ENCODE peak calls at places on chromosomes 7 and 10, in eight cellular contexts. B is spleen, D is cardiac muscle cell, O is HFF-Myc, E is ovary, J is kidney epithelial cell, H is BE2C, L is fibroblast of mammary gland. S is an unnamed sample.

GRCh38 chr10:97977673-97978072 is 52.7 kb downstream of the CRTAC1 start:
- DNase-seq in H (no peak), D (no peak), L (no peak), J (no peak), O (no peak), E (no peak), B (no peak), S (no peak)

GRCh38 chr10:77702166-77702565 is 64.6 kb upstream of the KCNMA1 start:
- DNase-seq in E (no peak), J (no peak), B (no peak), O (peak), H (no peak), D (peak), L (peak), S (no peak)

GRCh38 chr7:102255501-102255900 is 31.2 kb upstream of the SH2B2 start:
- DNase-seq in D (no peak), E (no peak), J (no peak), O (no peak), B (no peak), H (no peak), L (no peak), S (no peak)

GRCh38 chr7:115038158-115038557 is 116.3 kb downstream of the MDFIC start:
- DNase-seq in H (no peak), L (no peak), D (no peak), O (no peak), B (no peak), J (peak), E (no peak), S (no peak)

GRCh38 chr10:81071087-81071796 is 533.5 kb downstream of the SH2D4B start:
- DNase-seq in O (no peak), H (no peak), B (no peak), J (no peak), L (no peak), D (no peak), E (no peak), S (no peak)

GRCh38 chr10:46557319-46558140 is 1.1 kb upstream of the GPRIN2 start:
- DNase-seq in B (peak), L (no peak), H (peak), D (no peak), J (no peak), E (peak), O (no peak), S (no peak)

GRCh38 chr7:96308253-96308949 is 13.5 kb downstream of the SLC25A13 start:
- DNase-seq in B (no peak), J (no peak), E (no peak), D (no peak), H (peak), O (no peak), L (peak), S (no peak)

GRCh38 chr10:44045020-44045419 is 339.9 kb downstream of the CXCL12 start:
- DNase-seq in L (no peak), J (no peak), H (peak), O (no peak), E (no peak), D (no peak), B (no peak), S (no peak)

GRCh38 chr7:26469188-26469587 is 177.5 kb downstream of the SNX10 start:
- DNase-seq in E (no peak), B (no peak), H (no peak), O (no peak), L (no peak), D (no peak), J (no peak), S (no peak)

GRCh38 chr10:113047605-113047962 is 97.5 kb downstream of the TCF7L2 start:
- DNase-seq in O (no peak), D (peak), H (no peak), B (no peak), L (peak), J (no peak), E (peak), S (no peak)

GRCh38 chr7:150451833-150452431 is 1.5 kb downstream of the GIMAP8 start:
- DNase-seq in J (no peak), E (no peak), H (no peak), L (peak), O (no peak), B (no peak), D (peak), S (no peak)

GRCh38 chr7:2800923-2801682 is 43.0 kb downstream of the GNA12 start:
- DNase-seq in L (peak), B (peak), O (no peak), J (no peak), D (peak), H (no peak), E (peak), S (no peak)

GRCh38 chr7:39054731-39055130 is 77.0 kb downstream of the POU6F2 start:
- DNase-seq in E (no peak), O (no peak), D (no peak), H (no peak), L (no peak), B (no peak), J (no peak), S (no peak)

GRCh38 chr7:499853-500485 is 19.7 kb downstream of the PDGFA start:
- DNase-seq in H (no peak), E (no peak), D (no peak), O (no peak), J (no peak), L (no peak), B (peak), S (no peak)

GRCh38 chr10:89241491-89242339 is 9.9 kb downstream of the LIPA start:
- DNase-seq in D (peak), L (peak), J (no peak), O (no peak), E (no peak), B (no peak), H (no peak), S (no peak)

GRCh38 chr7:138603549-138604324 is 97.4 kb downstream of the SVOPL start:
- DNase-seq in E (no peak), D (peak), L (peak), J (peak), B (no peak), H (no peak), O (no peak), S (no peak)

GRCh38 chr10:129274928-129275474 is 192.0 kb upstream of the MGMT start:
- DNase-seq in E (no peak), H (peak), L (no peak), J (no peak), O (no peak), B (no peak), D (no peak), S (no peak)

GRCh38 chr10:71260622-71261325 is 48.4 kb downstream of the UNC5B start:
- DNase-seq in J (peak), D (peak), L (peak), H (peak), E (peak), O (no peak), B (no peak), S (no peak)

GRCh38 chr7:108589874-108590273 is 20.2 kb downstream of the DNAJB9 start:
- DNase-seq in D (no peak), L (no peak), B (no peak), O (no peak), E (no peak), J (no peak), H (no peak), S (no peak)

GRCh38 chr7:139645572-139646523 is 122.4 kb downstream of the CLEC2L start:
- DNase-seq in H (peak), L (peak), E (peak), O (peak), D (peak), J (peak), B (peak), S (peak)

GRCh38 chr10:70418229-70418628 is 14.3 kb downstream of the EIF4EBP2 start:
- DNase-seq in E (no peak), D (peak), O (no peak), L (peak), H (no peak), B (no peak), J (peak), S (no peak)

GRCh38 chr7:155453296-155454182 is 4.4 kb upstream of the EN2 start:
- DNase-seq in J (no peak), H (no peak), L (no peak), D (no peak), E (no peak), B (peak), O (no peak), S (no peak)
- H3K4me3 ChIP-seq in J (no peak), H (no peak), L (no peak), D (peak), E (no peak), B (no peak), O (no peak), S (no peak)

GRCh38 chr7:50782376-50783208 is at the start of gene GRB10:
- DNase-seq in D (peak), E (peak), J (no peak), H (no peak), B (no peak), L (peak), O (no peak), S (no peak)
- TF ChIP-seq CTCF in D (no peak), E (no peak), J (no peak), H (no peak), B (no peak), L (no peak), O (no peak), S (peak)

GRCh38 chr7:7670490-7670889 is 29.9 kb downstream of the UMAD1 start:
- DNase-seq in O (no peak), H (no peak), B (no peak), E (no peak), D (no peak), L (no peak), J (no peak), S (no peak)
- H3K4me3 ChIP-seq in O (no peak), H (no peak), B (no peak), E (no peak), D (no peak), L (no peak), J (no peak), S (no peak)

GRCh38 chr7:141263983-141264382 is 190.1 kb downstream of the TMEM178B start:
- DNase-seq in H (no peak), O (no peak), D (no peak), J (no peak), L (no peak), B (no peak), E (no peak), S (no peak)

GRCh38 chr7:141263508-141263907 is 189.6 kb downstream of the TMEM178B start:
- DNase-seq in J (no peak), D (no peak), L (no peak), H (no peak), E (no peak), O (no peak), B (no peak), S (no peak)

GRCh38 chr7:141264511-141264910 is 190.6 kb downstream of the TMEM178B start:
- DNase-seq in H (no peak), L (no peak), D (no peak), E (no peak), J (no peak), O (no peak), B (no peak), S (no peak)

GRCh38 chr7:141265668-141266067 is 191.8 kb downstream of the TMEM178B start:
- DNase-seq in L (no peak), E (no peak), B (no peak), O (no peak), H (no peak), J (no peak), D (no peak), S (no peak)

GRCh38 chr7:141262101-141262819 is 188.4 kb downstream of the TMEM178B start:
- DNase-seq in D (no peak), L (peak), B (no peak), J (no peak), O (no peak), E (no peak), H (no peak), S (no peak)
- TF ChIP-seq CTCF in D (no peak), L (peak), B (no peak), J (peak), O (no peak), E (no peak), H (peak), S (peak)

DNA sequence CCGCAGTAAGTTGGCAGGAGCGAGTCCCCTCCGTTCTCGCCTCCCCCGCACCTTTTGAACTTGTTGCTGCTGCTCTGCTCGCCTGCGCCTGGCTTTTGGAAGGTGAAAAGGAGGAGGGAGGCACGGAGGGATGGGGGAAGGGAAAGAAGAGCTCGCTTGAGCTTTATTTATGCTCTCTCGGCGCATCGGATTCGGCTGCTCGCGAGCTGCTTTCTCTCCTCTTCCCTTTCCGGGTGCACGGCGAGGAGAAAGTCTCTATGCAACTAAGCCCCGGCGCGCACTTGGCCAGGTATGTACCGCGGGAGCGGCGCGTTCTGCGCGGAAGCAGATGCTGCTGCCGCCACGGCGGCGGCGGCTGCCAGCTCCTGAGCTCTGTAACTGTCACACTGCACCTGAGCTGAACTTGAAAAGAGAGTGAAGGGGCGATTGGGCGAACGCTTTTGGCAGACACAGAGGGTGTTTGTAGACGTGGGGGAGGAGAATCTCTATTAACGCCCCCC is 551 bp downstream of the KCND2 start:
- DNase-seq in E (peak), D (peak), O (no peak), L (peak), B (no peak), J (no peak), H (peak), S (peak)
- H3K4me3 ChIP-seq in E (peak), D (peak), O (no peak), L (peak), B (no peak), J (peak), H (peak), S (peak)

GRCh38 chr10:60846173-60846572 is 67.9 kb downstream of the CDK1 start:
- DNase-seq in O (peak), L (peak), H (no peak), D (peak), B (no peak), J (no peak), E (no peak), S (no peak)
- TF ChIP-seq CTCF in O (no peak), L (no peak), H (no peak), D (peak), B (no peak), J (no peak), E (no peak), S (no peak)

DNA sequence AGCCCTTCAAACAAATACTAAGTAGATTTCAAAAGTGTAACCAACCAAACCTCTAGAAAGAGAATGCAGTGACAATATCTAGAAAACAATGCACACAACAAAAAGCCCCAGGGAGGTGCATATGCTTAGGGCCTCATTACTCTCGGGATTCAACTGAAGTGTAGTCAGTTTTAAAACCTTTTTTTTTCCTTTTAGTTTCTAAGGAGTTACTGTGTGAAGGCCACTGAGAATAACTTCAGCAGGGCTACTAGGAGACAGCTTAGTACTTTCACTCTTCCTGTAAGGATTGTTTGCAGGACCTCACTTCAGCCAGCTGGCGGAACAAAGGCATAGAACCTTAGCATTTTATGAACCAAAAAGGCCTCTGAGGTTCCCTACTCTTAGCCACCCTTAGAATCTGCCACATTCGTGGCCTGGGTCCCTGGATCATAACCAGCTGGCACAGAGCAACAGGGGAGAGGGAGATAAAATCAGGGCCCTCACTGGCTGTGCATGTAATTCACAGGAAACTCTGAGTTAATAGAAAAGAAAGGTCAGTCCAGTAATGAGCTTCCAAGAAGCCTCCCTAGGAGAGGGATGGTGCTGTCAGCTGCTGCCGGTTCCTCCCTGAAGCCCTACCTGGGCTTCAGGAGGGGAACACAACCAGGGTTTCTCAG is 3.6 kb downstream of the VOPP1 start:
- DNase-seq in D (peak), B (no peak), J (no peak), H (peak), O (no peak), L (no peak), E (no peak), S (no peak)
- H3K4me3 ChIP-seq in D (no peak), B (no peak), J (no peak), H (peak), O (no peak), L (no peak), E (no peak), S (no peak)

S was measured in LNCaP clone FGC.